ENCODE peak calls at places on chromosomes 1 and 21, in five cellular contexts. Q is A673, F is HL-60, G is heart left ventricle, D is neural progenitor cell. P is an unnamed sample.

GRCh38 chr1:100234432-100234831 is 15.2 kb downstream of the DBT start:
- DNase-seq in G (no peak), D (no peak), Q (no peak), F (no peak), P (no peak)

GRCh38 chr1:91851130-91852010 is 34.6 kb downstream of the TGFBR3 start:
- DNase-seq in D (no peak), Q (peak; percentile 62), G (peak; percentile 93), F (no peak), P (no peak)

GRCh38 chr1:187051618-187052232 is 223.0 kb downstream of the PLA2G4A start:
- DNase-seq in D (peak; percentile 54), F (no peak), G (no peak), Q (peak; percentile 66), P (peak; percentile 59)

GRCh38 chr1:1309525-1310385 is 1.4 kb downstream of the PUSL1 start:
- DNase-seq in G (no peak), D (no peak), Q (no peak), F (no peak), P (peak; percentile 68)

GRCh38 chr1:69246721-69247120 is 321.0 kb upstream of the LRRC7 start:
- DNase-seq in G (no peak), Q (no peak), D (no peak), F (no peak), P (no peak)

GRCh38 chr1:25544243-25544764 is 898 bp downstream of the LDLRAP1 start:
- DNase-seq in F (no peak), Q (no peak), G (no peak), D (no peak), P (peak; percentile 64)

GRCh38 chr1:21301794-21302440 is 11.7 kb upstream of the ECE1 start:
- DNase-seq in F (no peak), Q (no peak), G (no peak), D (no peak), P (peak; percentile 48)

GRCh38 chr1:165842363-165843129 is 15.1 kb downstream of the UCK2 start:
- DNase-seq in F (peak; percentile 71), D (no peak), G (no peak), Q (peak; percentile 48), P (peak; percentile 55)

GRCh38 chr1:209250970-209251636 is 332.4 kb upstream of the CAMK1G start:
- DNase-seq in Q (no peak), D (no peak), G (no peak), F (no peak), P (no peak)

GRCh38 chr1:207027221-207027777 is 5.3 kb downstream of the C1orf116 start:
- DNase-seq in G (no peak), Q (no peak), D (no peak), F (no peak), P (no peak)

GRCh38 chr1:225917536-225917935 is 6.5 kb downstream of the PYCR2 start:
- DNase-seq in Q (no peak), G (no peak), D (no peak), F (no peak), P (no peak)

GRCh38 chr1:36524359-36525062 is 41.8 kb upstream of the CSF3R start:
- DNase-seq in G (no peak), Q (no peak), F (no peak), D (no peak), P (peak; percentile 30)

GRCh38 chr1:228938248-228938891 is 203.1 kb downstream of the RHOU start:
- DNase-seq in Q (no peak), D (no peak), F (no peak), G (no peak), P (peak; percentile 54)

GRCh38 chr21:44093761-44094160 is 13.4 kb upstream of the PWP2 start:
- DNase-seq in G (no peak), D (peak; percentile 1), Q (no peak), F (no peak), P (no peak)

GRCh38 chr1:214541206-214541605 is 10.2 kb downstream of the PTPN14 start:
- DNase-seq in F (no peak), Q (no peak), D (no peak), G (no peak), P (no peak)

GRCh38 chr1:185853739-185854138 is 119.5 kb downstream of the HMCN1 start:
- DNase-seq in Q (no peak), F (no peak), G (no peak), D (no peak), P (no peak)

GRCh38 chr1:167339405-167339804 is 118.7 kb downstream of the POU2F1 start:
- DNase-seq in D (no peak), Q (no peak), F (no peak), G (no peak), P (no peak)

GRCh38 chr1:146039844-146040194 is 18.3 kb upstream of the HJV start:
- DNase-seq in F (no peak), D (no peak), G (no peak), Q (no peak), P (no peak)

GRCh38 chr1:112778136-112778535 is 63.0 kb upstream of the PPM1J start:
- DNase-seq in D (no peak), G (no peak), F (no peak), Q (no peak), P (no peak)

GRCh38 chr1:230772457-230773395 is 25.5 kb downstream of the CAPN9 start:
- DNase-seq in F (no peak), G (peak; percentile 75), D (peak; percentile 42), Q (peak; percentile 69), P (peak; percentile 79)

GRCh38 chr1:163442214-163442765 is 120.5 kb downstream of the NUF2 start:
- DNase-seq in Q (no peak), F (no peak), G (no peak), D (no peak), P (no peak)

GRCh38 chr1:160605205-160605604 is 25.9 kb upstream of the CD84 start:
- DNase-seq in D (no peak), Q (no peak), G (no peak), F (no peak), P (no peak)
- TF ChIP-seq CTCF in D (no peak), Q (no peak), G (no peak), F (no peak), P (peak; percentile 15)

DNA sequence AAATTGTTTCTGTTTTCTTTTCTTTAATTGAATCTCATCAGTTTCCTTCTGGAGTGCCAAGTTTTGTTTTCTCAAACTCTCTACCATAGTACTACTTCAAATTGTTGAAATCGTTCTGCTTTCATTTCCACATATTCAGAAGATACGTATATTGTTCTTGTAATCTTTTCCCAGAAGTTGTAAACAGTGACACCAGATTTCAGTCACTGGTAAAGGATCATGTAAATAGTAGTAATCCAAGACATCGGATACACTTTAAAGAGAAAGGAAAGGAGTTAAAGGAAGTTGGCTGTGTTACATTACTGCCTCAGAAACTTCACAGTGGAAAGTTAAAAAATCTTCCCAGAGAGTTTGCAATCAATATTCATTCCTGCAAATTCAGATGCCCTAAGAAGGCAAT is 67.5 kb downstream of the RGL1 start:
- DNase-seq in F (no peak), G (no peak), D (no peak), Q (no peak), P (no peak)
- H3K27ac ChIP-seq in F (no peak overlapping the region), G (peak overlapping the region; percentile 80), D (no peak overlapping the region), Q (peak overlapping the region; percentile 78), P (no peak overlapping the region)

GRCh38 chr1:205301842-205302588 is 19.5 kb downstream of the NUAK2 start:
- DNase-seq in F (no peak), D (no peak), G (no peak), Q (no peak), P (no peak)
- H3K4me3 ChIP-seq in F (no peak overlapping the region), D (peak overlapping the region; percentile 26), G (no peak overlapping the region), Q (no peak overlapping the region), P (peak overlapping the region; percentile 16)

DNA sequence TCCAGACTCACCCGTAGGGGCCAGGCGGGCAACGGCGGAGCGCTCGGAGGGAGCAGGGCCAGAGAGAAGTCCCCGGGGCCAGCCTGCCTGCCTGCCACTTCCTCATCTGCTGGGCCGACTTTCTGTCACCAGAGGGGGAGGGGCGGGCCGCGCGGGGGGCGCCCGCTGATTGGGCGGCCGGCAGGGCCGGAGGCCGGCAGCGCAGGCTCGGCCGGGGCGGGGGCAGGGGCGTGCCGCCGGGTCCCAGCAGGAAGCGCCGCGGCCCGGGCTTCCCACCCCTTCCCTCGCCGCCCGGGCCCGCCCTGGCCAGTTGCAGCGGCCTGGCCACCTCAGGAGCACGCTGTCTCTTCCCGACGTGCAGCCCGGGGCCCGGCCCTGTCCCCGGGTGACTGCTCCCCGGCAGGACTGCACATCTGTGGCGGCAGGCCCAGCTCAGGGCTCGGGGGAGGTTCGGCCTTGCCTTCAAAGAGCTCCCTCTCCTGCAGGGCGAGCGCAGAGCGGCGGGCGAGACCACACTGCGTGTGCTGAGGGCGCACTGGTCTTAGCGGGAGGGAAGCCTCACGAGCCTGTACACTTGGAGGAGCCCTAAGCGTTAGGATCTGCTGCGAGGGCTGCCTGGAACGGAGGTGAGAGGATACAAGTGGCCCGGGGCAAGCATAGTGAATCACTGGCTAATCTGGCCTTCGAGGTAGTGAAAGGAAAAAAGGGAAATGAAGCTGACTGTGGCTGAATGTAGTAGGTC is at the start of gene ELOVL1:
- DNase-seq in Q (peak; percentile 89), F (peak; percentile 85), D (peak; percentile 96), G (peak; percentile 97), P (peak; percentile 96)
- TF ChIP-seq CTCF in Q (peak; percentile 42), F (peak; percentile 20), D (no peak), G (no peak), P (peak; percentile 52)

GRCh38 chr1:234933031-234933430 is 195.6 kb downstream of the TOMM20 start:
- DNase-seq in G (no peak), F (no peak), Q (no peak), D (no peak), P (no peak)
- H3K27ac ChIP-seq in G (peak overlapping the region; percentile 43), F (no peak overlapping the region), Q (no peak overlapping the region), D (no peak overlapping the region), P (no peak overlapping the region)

DNA sequence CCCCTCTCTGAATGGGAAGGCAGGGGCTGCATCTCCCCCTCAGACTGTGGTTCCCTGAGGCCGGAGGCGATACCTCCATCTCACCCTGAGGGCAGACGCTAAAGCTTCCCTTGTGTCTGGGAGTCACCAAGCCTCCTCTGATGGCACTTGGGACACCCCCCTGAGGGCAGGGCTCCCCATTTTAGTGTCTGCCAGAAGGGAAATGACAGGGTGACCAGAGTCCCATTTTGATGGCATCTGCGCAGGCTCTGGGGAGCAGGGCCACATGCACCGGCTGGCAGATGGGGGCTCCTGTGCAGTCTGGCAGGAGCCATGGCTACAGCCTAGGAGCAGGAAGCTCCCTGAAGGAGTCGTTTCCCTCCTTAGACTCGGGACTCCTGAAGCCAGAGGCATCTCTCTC is 1.7 kb downstream of the S100A2 start:
- DNase-seq in G (no peak), Q (no peak), D (no peak), F (no peak), P (peak; percentile 50)
- H3K4me3 ChIP-seq in G (no peak overlapping the region), Q (no peak overlapping the region), D (no peak overlapping the region), F (no peak overlapping the region), P (no peak overlapping the region)